ENCODE peak calls at places on chromosomes 5 and 9, in nine cellular contexts. A is adrenal gland; I is Peyer's patch; Z is activated T-cell treated with anti-CD3 and anti-CD28 coated beads, Interleukin-2, amount 50 U/mL, for 24 hours; Q is type B pancreatic cell; G is ACHN; R is Calu3; C is activated CD4-positive, alpha-beta T cell treated with anti-CD3 and anti-CD28 coated beads, Interleukin-2, amount 10 ng/mL, durations not matched to agents 7 days and 5 days; Y is M059J. E is an unnamed sample.

GRCh38 chr5:35478856-35479682 is 138.6 kb upstream of the SPEF2 start:
- DNase-seq in C (peak), G (peak), Z (no peak), R (peak), A (no peak), Q (no peak), I (no peak), Y (peak), E (no peak)

GRCh38 chr9:128025756-128026155 is 41.4 kb downstream of the NAIF1 start:
- DNase-seq in I (no peak), Z (no peak), Y (no peak), A (no peak), C (peak), Q (no peak), R (no peak), G (no peak), E (no peak)

GRCh38 chr5:127826011-127826410 is 122.8 kb downstream of the CCDC192 start:
- DNase-seq in A (no peak), G (no peak), Z (no peak), I (no peak), R (no peak), Q (no peak), Y (peak), C (no peak), E (no peak)

GRCh38 chr5:74947961-74948613 is 81.9 kb upstream of the FAM169A start:
- DNase-seq in Q (no peak), I (no peak), R (peak), A (no peak), C (no peak), Y (peak), G (peak), Z (no peak), E (no peak)

GRCh38 chr5:132557425-132557805 is 638 bp downstream of the RAD50 start:
- DNase-seq in R (peak), A (peak), Z (peak), Y (peak), G (peak), C (peak), I (peak), Q (no peak), E (peak)

GRCh38 chr5:143085319-143085917 is 315.2 kb downstream of the ARHGAP26 start:
- DNase-seq in Q (no peak), A (no peak), Y (peak), C (no peak), I (no peak), R (no peak), G (no peak), Z (no peak), E (no peak)

GRCh38 chr5:54229041-54229780 is 81.2 kb downstream of the ARL15 start:
- DNase-seq in I (peak), Q (no peak), Y (peak), R (peak), C (peak), G (peak), A (peak), Z (peak), E (peak)

GRCh38 chr9:21866302-21866701 is 63.9 kb downstream of the MTAP start:
- DNase-seq in R (no peak), I (no peak), C (no peak), G (no peak), Y (no peak), Q (no peak), Z (no peak), A (no peak), E (no peak)

GRCh38 chr9:136958898-136959850 is 7.1 kb downstream of the LCN12 start:
- DNase-seq in Y (no peak), Q (no peak), C (no peak), Z (no peak), I (no peak), G (no peak), A (no peak), R (no peak), E (no peak)

GRCh38 chr9:98989036-98990000 is 45.6 kb downstream of the COL15A1 start:
- DNase-seq in Y (peak), Q (peak), C (no peak), A (peak), Z (no peak), I (no peak), R (no peak), G (peak), E (no peak)

GRCh38 chr5:38596997-38597396 is 40.6 kb upstream of the LIFR start:
- DNase-seq in R (no peak), Q (no peak), I (no peak), C (no peak), Y (no peak), A (no peak), G (no peak), Z (no peak), E (no peak)

GRCh38 chr5:160199410-160199911 is 29.8 kb upstream of the FABP6 start:
- DNase-seq in Q (peak), R (peak), Y (peak), C (peak), G (peak), Z (peak), I (peak), A (peak), E (peak)

GRCh38 chr5:124927735-124928134 is 181.3 kb upstream of the ZNF608 start:
- DNase-seq in A (no peak), I (no peak), Q (no peak), Z (no peak), G (no peak), R (no peak), Y (peak), C (no peak), E (no peak)

GRCh38 chr9:135087899-135088347 is 455 bp downstream of the OLFM1 start:
- DNase-seq in A (no peak), C (no peak), I (no peak), R (no peak), Q (no peak), Y (no peak), G (no peak), Z (no peak), E (no peak)

GRCh38 chr5:77972545-77973252 is 196.6 kb upstream of the TBCA start:
- DNase-seq in Q (no peak), I (no peak), Z (peak), A (no peak), G (peak), C (no peak), Y (no peak), R (peak), E (peak)

GRCh38 chr9:127783111-127783621 is 2.7 kb upstream of the CDK9 start:
- DNase-seq in A (no peak), R (no peak), G (no peak), C (peak), Y (no peak), I (no peak), Z (peak), Q (no peak), E (no peak)

GRCh38 chr5:761206-761771 is 23.2 kb downstream of the ZDHHC11B start:
- DNase-seq in Y (no peak), A (no peak), Z (peak), G (no peak), C (no peak), I (peak), R (no peak), Q (peak), E (no peak)